ENCODE peak calls at places on chromosomes 4 and X, in four cellular contexts. One of them, this sample, is unnamed.

GRCh38 chrX:20479048-20479447 is 212.3 kb upstream of the RPS6KA3 start:
- DNase-seq in keratinocyte: no peak
- DNase-seq in GM23338: no peak
- DNase-seq in ovary: no peak
- DNase-seq in this sample: no peak

GRCh38 chrX:129663171-129663570 is 8.4 kb upstream of the APLN start:
- DNase-seq in keratinocyte: no peak
- DNase-seq in GM23338: no peak
- DNase-seq in ovary: no peak
- DNase-seq in this sample: peak; percentile 61

GRCh38 chr4:158018090-158018808 is 154.6 kb downstream of the GASK1B start:
- DNase-seq in keratinocyte: no peak
- DNase-seq in GM23338: no peak
- DNase-seq in ovary: no peak
- DNase-seq in this sample: no peak

GRCh38 chr4:146342600-146343192 is 128.4 kb downstream of the REELD1 start:
- DNase-seq in keratinocyte: no peak
- DNase-seq in GM23338: peak; percentile 39
- DNase-seq in ovary: no peak
- DNase-seq in this sample: peak; percentile 39

GRCh38 chrX:69177511-69178162 is 12.4 kb upstream of the PJA1 start:
- DNase-seq in keratinocyte: no peak
- DNase-seq in GM23338: no peak
- DNase-seq in ovary: no peak
- DNase-seq in this sample: no peak

GRCh38 chr4:88940506-88940905 is 116.5 kb downstream of the FAM13A start:
- DNase-seq in keratinocyte: no peak
- DNase-seq in GM23338: no peak
- DNase-seq in ovary: no peak
- DNase-seq in this sample: no peak

GRCh38 chr4:185833055-185833598 is 21.1 kb upstream of the SORBS2 start:
- DNase-seq in keratinocyte: no peak
- DNase-seq in GM23338: no peak
- DNase-seq in ovary: no peak
- DNase-seq in this sample: peak; percentile 87

GRCh38 chrX:155857561-155857960 is 23.6 kb upstream of the VAMP7 start:
- DNase-seq in keratinocyte: no peak
- DNase-seq in GM23338: peak; percentile 29
- DNase-seq in ovary: no peak
- DNase-seq in this sample: no peak

GRCh38 chrX:104435249-104435648 is 130.8 kb upstream of the IL1RAPL2 start:
- DNase-seq in keratinocyte: no peak
- DNase-seq in GM23338: no peak
- DNase-seq in ovary: no peak
- DNase-seq in this sample: no peak

GRCh38 chrX:72128881-72129280 is 2.8 kb downstream of the RTL5 start:
- DNase-seq in keratinocyte: no peak
- DNase-seq in GM23338: peak; percentile 58
- DNase-seq in ovary: no peak
- DNase-seq in this sample: no peak

GRCh38 chr4:75723117-75723801 is 1.1 kb upstream of the USO1 start:
- DNase-seq in keratinocyte: peak; percentile 40
- DNase-seq in GM23338: no peak
- DNase-seq in ovary: no peak
- DNase-seq in this sample: peak; percentile 41

GRCh38 chr4:141642711-141643110 is 6.3 kb downstream of the IL15 start:
- DNase-seq in keratinocyte: no peak
- DNase-seq in GM23338: no peak
- DNase-seq in ovary: no peak
- DNase-seq in this sample: no peak

GRCh38 chr4:24382381-24382780 is 202.0 kb downstream of the DHX15 start:
- DNase-seq in keratinocyte: peak; percentile 36
- DNase-seq in GM23338: no peak
- DNase-seq in ovary: no peak
- DNase-seq in this sample: no peak

GRCh38 chr4:41204400-41204978 is 9.9 kb downstream of the APBB2 start:
- DNase-seq in keratinocyte: no peak
- DNase-seq in GM23338: no peak
- DNase-seq in ovary: peak; percentile 44
- DNase-seq in this sample: peak; percentile 80

GRCh38 chr4:139171878-139172691 is 4.9 kb downstream of the ELF2 start:
- DNase-seq in keratinocyte: no peak
- DNase-seq in GM23338: peak; percentile 43
- DNase-seq in ovary: no peak
- DNase-seq in this sample: peak; percentile 62

GRCh38 chrX:134520860-134521390 is 61.0 kb downstream of the HPRT1 start:
- DNase-seq in keratinocyte: no peak
- DNase-seq in GM23338: peak; percentile 80
- DNase-seq in ovary: no peak
- DNase-seq in this sample: peak; percentile 57

GRCh38 chr4:5787311-5787710 is 76.3 kb downstream of the EVC start:
- DNase-seq in keratinocyte: no peak
- DNase-seq in GM23338: no peak
- DNase-seq in ovary: no peak
- DNase-seq in this sample: no peak

GRCh38 chrX:2710496-2710895 is 19.4 kb downstream of the CD99 start:
- DNase-seq in keratinocyte: peak; percentile 92
- DNase-seq in GM23338: peak; percentile 57
- DNase-seq in ovary: no peak
- DNase-seq in this sample: peak; percentile 63

GRCh38 chr4:924107-925096 is 7.7 kb downstream of the GAK start:
- DNase-seq in keratinocyte: peak; percentile 25
- DNase-seq in GM23338: no peak
- DNase-seq in ovary: no peak
- DNase-seq in this sample: peak; percentile 43

GRCh38 chrX:94662665-94663064 is 988.7 kb downstream of the FAM133A start:
- DNase-seq in keratinocyte: no peak
- DNase-seq in GM23338: no peak
- DNase-seq in ovary: no peak
- DNase-seq in this sample: no peak

GRCh38 chr4:64883087-64883926 is 474.1 kb upstream of the TECRL start:
- DNase-seq in keratinocyte: no peak
- DNase-seq in GM23338: no peak
- DNase-seq in ovary: no peak
- DNase-seq in this sample: no peak

GRCh38 chr4:107999932-108000539 is 10.3 kb downstream of the HADH start:
- DNase-seq in keratinocyte: no peak
- DNase-seq in GM23338: no peak
- DNase-seq in ovary: no peak
- DNase-seq in this sample: no peak

GRCh38 chrX:149124526-149125108 is 380.5 kb downstream of the IDS start:
- DNase-seq in keratinocyte: no peak
- DNase-seq in GM23338: no peak
- DNase-seq in ovary: no peak
- DNase-seq in this sample: no peak

GRCh38 chr4:33060873-33061542 is 2340.8 kb downstream of the PCDH7 start:
- DNase-seq in keratinocyte: no peak
- DNase-seq in GM23338: peak; percentile 91
- DNase-seq in ovary: no peak
- DNase-seq in this sample: peak; percentile 50

GRCh38 chrX:24167719-24168472 is 18.4 kb downstream of the ZFX start:
- DNase-seq in keratinocyte: no peak
- DNase-seq in GM23338: no peak
- DNase-seq in ovary: no peak
- DNase-seq in this sample: no peak

GRCh38 chr4:25154594-25155265 is 5.5 kb downstream of the SEPSECS start:
- DNase-seq in keratinocyte: no peak
- DNase-seq in GM23338: no peak
- DNase-seq in ovary: no peak
- DNase-seq in this sample: no peak

GRCh38 chrX:36198575-36198974 is 279.0 kb downstream of the CFAP47 start:
- DNase-seq in keratinocyte: peak; percentile 36
- DNase-seq in GM23338: peak; percentile 60
- DNase-seq in ovary: no peak
- DNase-seq in this sample: no peak

GRCh38 chrX:140507223-140507981 is 2.5 kb upstream of the SOX3 start:
- DNase-seq in keratinocyte: no peak
- DNase-seq in GM23338: no peak
- DNase-seq in ovary: no peak
- DNase-seq in this sample: no peak

GRCh38 chr4:173505924-173506779 is 23.9 kb downstream of the HAND2 start:
- DNase-seq in keratinocyte: no peak
- DNase-seq in GM23338: peak; percentile 90
- DNase-seq in ovary: peak; percentile 55
- DNase-seq in this sample: peak; percentile 33

GRCh38 chr4:68892861-68893260 is 58.7 kb downstream of the UGT2A3 start:
- DNase-seq in keratinocyte: no peak
- DNase-seq in GM23338: no peak
- DNase-seq in ovary: no peak
- DNase-seq in this sample: no peak

GRCh38 chr4:156977435-156978160 is 6.0 kb upstream of the PDGFC start:
- DNase-seq in keratinocyte: no peak
- DNase-seq in GM23338: no peak
- DNase-seq in ovary: no peak
- DNase-seq in this sample: peak; percentile 93

GRCh38 chrX:32985544-32985943 is 225.8 kb downstream of the DMD start:
- DNase-seq in keratinocyte: no peak
- DNase-seq in GM23338: no peak
- DNase-seq in ovary: no peak
- DNase-seq in this sample: no peak

GRCh38 chrX:117969782-117970181 is 146.8 kb downstream of the KLHL13 start:
- DNase-seq in keratinocyte: no peak
- DNase-seq in GM23338: no peak
- DNase-seq in ovary: no peak
- DNase-seq in this sample: no peak

DNA sequence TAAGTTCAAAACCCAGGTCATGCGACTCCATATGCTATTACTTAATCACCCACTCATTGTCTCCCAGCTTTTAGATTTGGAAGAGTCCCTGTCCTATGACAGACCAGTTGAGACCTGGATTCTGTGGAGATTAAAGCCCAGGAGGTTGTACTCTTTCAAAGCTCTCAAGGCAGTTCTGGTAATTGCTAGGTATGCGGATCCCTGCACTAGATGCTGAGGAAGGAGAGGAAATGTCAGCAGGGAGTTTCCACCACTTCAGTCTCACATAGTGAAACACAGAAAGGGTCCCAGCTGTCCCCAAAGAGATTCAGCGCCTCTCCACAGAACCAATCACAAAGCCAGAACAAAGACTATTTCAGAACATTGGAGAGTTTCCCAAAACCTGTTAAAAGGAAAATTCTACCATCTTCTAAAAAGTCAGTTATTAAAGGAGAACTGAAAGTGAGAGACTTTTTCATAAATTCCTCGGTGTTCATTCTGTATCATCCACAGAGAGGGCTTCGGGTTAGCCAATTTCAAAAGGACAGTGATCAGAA is 53.4 kb downstream of the IRF2 start:
- DNase-seq in keratinocyte: no peak
- DNase-seq in GM23338: peak; percentile 14
- DNase-seq in ovary: no peak
- DNase-seq in this sample: no peak
- H3K36me3 ChIP-seq in keratinocyte: peaks cover 1% of the 10 kb centered on the region
- H3K36me3 ChIP-seq in GM23338: peaks cover 41% of the 10 kb centered on the region
- H3K36me3 ChIP-seq in ovary: no peaks in the 10 kb centered on the region
- H3K36me3 ChIP-seq in this sample: peaks cover 15% of the 10 kb centered on the region

DNA sequence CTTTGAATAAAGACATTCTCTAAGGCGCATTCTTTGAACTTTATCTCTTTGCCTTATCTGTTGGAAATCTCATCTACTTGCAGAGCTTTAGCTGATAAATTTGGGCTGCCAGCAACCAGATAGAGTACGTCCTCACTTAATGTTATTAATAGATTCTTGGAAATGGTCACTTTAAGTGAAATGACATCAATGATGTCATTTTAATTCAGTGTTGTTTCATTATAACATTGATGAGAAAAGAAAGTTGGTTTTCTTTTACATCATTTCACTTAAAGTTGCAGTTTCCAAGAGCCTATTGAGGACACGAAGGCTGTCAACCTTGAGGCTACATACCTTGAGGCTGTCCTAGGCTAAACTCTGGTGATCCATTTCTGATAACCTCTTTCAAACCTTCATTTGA is 9.3 kb downstream of the TMEM165 start:
- DNase-seq in keratinocyte: no peak
- DNase-seq in GM23338: no peak
- DNase-seq in ovary: no peak
- DNase-seq in this sample: no peak
- H3K36me3 ChIP-seq in keratinocyte: peaks cover 23% of the 10 kb centered on the region
- H3K36me3 ChIP-seq in GM23338: peaks cover 23% of the 10 kb centered on the region
- H3K36me3 ChIP-seq in ovary: no peaks in the 10 kb centered on the region
- H3K36me3 ChIP-seq in this sample: peaks cover 43% of the 10 kb centered on the region

DNA sequence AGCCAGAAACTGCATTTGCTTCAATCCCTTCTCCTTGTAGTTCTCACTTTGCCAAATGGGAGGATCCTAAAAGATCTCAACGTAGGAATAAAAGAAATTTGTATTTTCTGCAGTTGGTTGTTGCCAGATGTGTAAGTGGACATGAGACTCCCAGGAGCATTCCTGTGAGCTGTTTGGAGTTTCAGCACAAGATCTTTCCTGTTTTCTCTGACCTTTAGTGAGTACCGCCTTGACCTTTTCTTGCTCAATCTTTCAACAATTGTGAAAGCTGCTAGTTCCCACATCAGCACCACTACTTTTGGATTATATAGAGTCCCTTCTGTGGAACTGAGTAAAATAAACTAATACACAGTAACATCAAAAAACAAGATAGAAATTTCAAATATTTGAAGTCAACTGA is 683.8 kb upstream of the PABPC4L start:
- DNase-seq in keratinocyte: no peak
- DNase-seq in GM23338: no peak
- DNase-seq in ovary: no peak
- DNase-seq in this sample: no peak
- H3K36me3 ChIP-seq in keratinocyte: no peaks in the 10 kb centered on the region
- H3K36me3 ChIP-seq in GM23338: no peaks in the 10 kb centered on the region
- H3K36me3 ChIP-seq in ovary: no peaks in the 10 kb centered on the region
- H3K36me3 ChIP-seq in this sample: no peaks in the 10 kb centered on the region

DNA sequence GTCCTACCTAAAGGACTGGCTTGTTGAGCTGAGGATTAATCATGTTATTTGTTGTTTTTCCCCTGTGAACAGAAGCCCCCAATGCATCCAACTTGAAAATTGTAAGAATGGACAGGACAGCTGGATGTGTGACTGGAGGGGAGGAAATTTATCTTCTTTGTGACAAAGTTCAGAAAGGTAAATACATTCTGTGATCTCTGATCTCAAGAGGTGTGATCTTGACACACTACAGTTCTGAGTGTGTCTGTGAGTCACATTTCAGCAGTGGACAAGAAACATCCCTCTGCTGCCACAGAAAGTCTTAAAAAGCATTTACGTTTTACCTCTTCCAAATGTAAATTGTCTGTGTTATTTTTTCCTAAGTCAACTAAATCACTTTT is 79.3 kb downstream of the NFKB1 start:
- DNase-seq in keratinocyte: no peak
- DNase-seq in GM23338: no peak
- DNase-seq in ovary: no peak
- DNase-seq in this sample: no peak
- H3K36me3 ChIP-seq in keratinocyte: peaks cover 12% of the 10 kb centered on the region
- H3K36me3 ChIP-seq in GM23338: no peaks in the 10 kb centered on the region
- H3K36me3 ChIP-seq in ovary: no peaks in the 10 kb centered on the region
- H3K36me3 ChIP-seq in this sample: peaks cover 42% of the 10 kb centered on the region

DNA sequence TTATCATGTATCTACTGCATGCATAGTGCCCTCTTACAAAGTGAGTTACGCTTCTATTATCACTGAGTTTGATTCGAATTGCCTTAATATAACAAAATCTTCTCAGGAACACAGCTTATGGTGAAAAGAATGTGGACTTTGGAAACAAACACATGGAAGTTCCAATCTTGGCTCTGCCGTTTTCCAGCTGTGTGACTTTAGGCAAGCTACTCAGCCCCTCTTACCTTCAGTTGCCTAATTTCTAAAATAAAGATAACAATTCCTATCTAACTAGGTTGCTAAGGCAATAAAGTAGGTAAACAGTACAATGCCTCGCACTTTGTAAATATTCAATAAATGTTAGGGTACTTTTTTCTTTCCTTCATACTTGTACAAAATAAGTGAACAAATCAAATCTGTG is 104.0 kb upstream of the GRIA3 start:
- DNase-seq in keratinocyte: no peak
- DNase-seq in GM23338: no peak
- DNase-seq in ovary: no peak
- DNase-seq in this sample: no peak
- H3K36me3 ChIP-seq in keratinocyte: no peaks in the 10 kb centered on the region
- H3K36me3 ChIP-seq in GM23338: no peaks in the 10 kb centered on the region
- H3K36me3 ChIP-seq in ovary: no peaks in the 10 kb centered on the region
- H3K36me3 ChIP-seq in this sample: no peaks in the 10 kb centered on the region

This sample was measured in brain microvascular endothelial cell.